ENCODE peak calls at places on chromosomes 2 and 18, in nine cellular contexts. D is heart left ventricle; J is CD8-positive, alpha-beta T cell; X is tibial artery; P is lung; N is psoas muscle; U is IMR-90; R is Peyer's patch; M is breast epithelium. F is an unnamed sample. For H3K36me3, the result is how much of the 10 kb centered on the place peaks cover.

GRCh38 chr2:99297990-99298389 is 3.0 kb downstream of the LYG1 start:
- DNase-seq in D (no peak), J (no peak), X (no peak), P (no peak), N (no peak), U (peak), R (no peak), M (no peak), F (no peak)

GRCh38 chr2:231643494-231643888 is 50.8 kb downstream of the TEX44 start:
- DNase-seq in D (no peak), J (no peak), X (no peak), P (no peak), N (no peak), U (no peak), R (no peak), M (no peak), F (no peak)

GRCh38 chr2:241272722-241273551 is 42.5 kb downstream of the HDLBP start:
- DNase-seq in D (peak), J (peak), X (peak), P (peak), N (peak), U (peak), R (peak), M (no peak), F (peak)

GRCh38 chr2:99754215-99754614 is 264.4 kb upstream of the REV1 start:
- DNase-seq in D (no peak), J (no peak), X (no peak), P (no peak), N (no peak), U (peak), R (no peak), M (no peak), F (no peak)

GRCh38 chr18:59783138-59783537 is 85.9 kb upstream of the CCBE1 start:
- DNase-seq in D (no peak), J (no peak), X (no peak), P (no peak), N (no peak), U (peak), R (no peak), M (no peak), F (peak)

GRCh38 chr2:138424436-138425140 is 77.0 kb upstream of the SPOPL start:
- DNase-seq in D (no peak), J (no peak), X (no peak), P (no peak), N (no peak), U (no peak), R (no peak), M (no peak), F (no peak)

GRCh38 chr2:76613330-76613729 is 902.6 kb upstream of the GCFC2 start:
- DNase-seq in D (no peak), J (no peak), X (no peak), P (no peak), N (no peak), U (no peak), R (no peak), M (no peak), F (no peak)

GRCh38 chr2:233399306-233400225 is 45.3 kb downstream of the DGKD start:
- DNase-seq in D (no peak), J (no peak), X (no peak), P (no peak), N (no peak), U (no peak), R (no peak), M (no peak), F (no peak)

GRCh38 chr2:11288431-11288830 is 56.0 kb downstream of the ROCK2 start:
- DNase-seq in D (no peak), J (no peak), X (no peak), P (no peak), N (no peak), U (no peak), R (no peak), M (no peak), F (no peak)

GRCh38 chr2:37911296-37911888 is 13.7 kb upstream of the RMDN2 start:
- DNase-seq in D (no peak), J (no peak), X (no peak), P (no peak), N (no peak), U (no peak), R (no peak), M (no peak), F (no peak)

GRCh38 chr2:71896385-71897144 is 251.1 kb downstream of the CYP26B1 start:
- DNase-seq in D (no peak), J (no peak), X (no peak), P (peak), N (no peak), U (no peak), R (no peak), M (no peak), F (no peak)

GRCh38 chr2:118224888-118225264 is 136.6 kb downstream of the INSIG2 start:
- DNase-seq in D (no peak), J (no peak), X (no peak), P (no peak), N (no peak), U (no peak), R (no peak), M (no peak), F (no peak)

GRCh38 chr2:83394134-83394965 is 1064.7 kb downstream of the SUCLG1 start:
- DNase-seq in D (no peak), J (no peak), X (no peak), P (no peak), N (no peak), U (no peak), R (no peak), M (no peak), F (no peak)

GRCh38 chr18:22399949-22400348 is 17.8 kb downstream of the CTAGE1 start:
- DNase-seq in D (peak), J (no peak), X (no peak), P (no peak), N (no peak), U (peak), R (no peak), M (no peak), F (no peak)

GRCh38 chr2:29110916-29111315 is 4.3 kb upstream of the CLIP4 start:
- DNase-seq in D (no peak), J (no peak), X (no peak), P (no peak), N (no peak), U (peak), R (no peak), M (no peak), F (no peak)

GRCh38 chr2:221501210-221501882 is 70.8 kb downstream of the EPHA4 start:
- DNase-seq in D (no peak), J (no peak), X (no peak), P (peak), N (no peak), U (peak), R (no peak), M (no peak), F (no peak)

GRCh38 chr2:28926837-28927236 is 32.4 kb downstream of the WDR43 start:
- DNase-seq in D (no peak), J (no peak), X (no peak), P (no peak), N (no peak), U (peak), R (no peak), M (no peak), F (no peak)

GRCh38 chr2:220891405-220891804 is 680.7 kb downstream of the EPHA4 start:
- DNase-seq in D (no peak), J (no peak), X (no peak), P (no peak), N (no peak), U (peak), R (no peak), M (no peak), F (no peak)

GRCh38 chr2:11393711-11394236 is 49.3 kb upstream of the ROCK2 start:
- DNase-seq in D (no peak), J (no peak), X (peak), P (no peak), N (no peak), U (peak), R (no peak), M (no peak), F (no peak)

GRCh38 chr2:112876257-112876970 is 34.6 kb upstream of the IL37 start:
- DNase-seq in D (no peak), J (no peak), X (no peak), P (no peak), N (no peak), U (no peak), R (no peak), M (no peak), F (no peak)

GRCh38 chr2:141496805-141497204 is 634.0 kb downstream of the LRP1B start:
- DNase-seq in D (no peak), J (no peak), X (no peak), P (no peak), N (no peak), U (peak), R (no peak), M (no peak), F (no peak)

GRCh38 chr18:74255022-74255658 is 36.6 kb downstream of the CYB5A start:
- DNase-seq in D (no peak), J (no peak), X (no peak), P (no peak), N (no peak), U (peak), R (no peak), M (peak), F (peak)

GRCh38 chr2:150030440-150030839 is 442.9 kb upstream of the MMADHC start:
- DNase-seq in D (no peak), J (no peak), X (no peak), P (no peak), N (no peak), U (no peak), R (no peak), M (no peak), F (no peak)

GRCh38 chr2:134501476-134502089 is 217.2 kb downstream of the TMEM163 start:
- DNase-seq in D (no peak), J (no peak), X (no peak), P (no peak), N (no peak), U (no peak), R (no peak), M (no peak), F (no peak)

GRCh38 chr2:86048383-86048701 is 57.3 kb downstream of the POLR1A start:
- DNase-seq in D (no peak), J (no peak), X (no peak), P (no peak), N (no peak), U (no peak), R (no peak), M (peak), F (no peak)

GRCh38 chr18:50862401-50862800 is 16.5 kb upstream of the ME2 start:
- DNase-seq in D (no peak), J (no peak), X (no peak), P (no peak), N (no peak), U (no peak), R (no peak), M (no peak), F (no peak)

GRCh38 chr2:187774551-187775071 is 220.4 kb upstream of the TFPI start:
- DNase-seq in D (no peak), J (no peak), X (no peak), P (no peak), N (no peak), U (peak), R (no peak), M (no peak), F (no peak)

GRCh38 chr2:224948005-224948404 is 94.3 kb downstream of the DOCK10 start:
- DNase-seq in D (no peak), J (no peak), X (no peak), P (no peak), N (no peak), U (no peak), R (no peak), M (no peak), F (no peak)

GRCh38 chr2:119178811-119179601 is 20.5 kb upstream of the C1QL2 start:
- DNase-seq in D (no peak), J (no peak), X (no peak), P (peak), N (no peak), U (no peak), R (no peak), M (no peak), F (no peak)

GRCh38 chr2:117603569-117603968 is 210.9 kb upstream of the DDX18 start:
- DNase-seq in D (no peak), J (no peak), X (no peak), P (no peak), N (no peak), U (no peak), R (no peak), M (no peak), F (no peak)

GRCh38 chr18:58257461-58257860 is 213.4 kb downstream of the NEDD4L start:
- DNase-seq in D (no peak), J (no peak), X (no peak), P (no peak), N (no peak), U (peak), R (no peak), M (no peak), F (no peak)

DNA sequence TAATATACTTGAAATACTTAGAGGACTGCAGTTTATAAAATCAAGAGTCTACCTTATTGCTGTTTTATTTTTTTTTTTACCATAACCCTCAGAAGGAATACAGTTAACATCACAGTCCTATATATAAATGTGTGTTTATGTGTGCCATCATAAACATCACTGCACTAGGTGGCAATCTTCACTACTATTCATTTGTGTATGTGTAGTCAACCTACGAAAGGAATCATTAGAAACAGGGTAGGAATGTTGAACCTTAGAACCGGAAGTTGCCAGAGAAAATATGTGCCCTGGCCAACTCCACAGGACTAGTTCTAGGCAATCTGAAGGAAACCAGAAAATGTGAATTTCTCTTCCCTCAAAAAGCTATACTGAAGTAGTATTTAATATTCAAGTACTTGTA is 3.4 kb downstream of the GEN1 start:
- DNase-seq in D (no peak), J (no peak), X (no peak), P (no peak), N (no peak), U (peak), R (no peak), M (no peak), F (no peak)
- H3K36me3 ChIP-seq in D (under half), J (under half), X (under half), P (under half), N (under half), U (under half), R (under half), M (under half), F (under half)

DNA sequence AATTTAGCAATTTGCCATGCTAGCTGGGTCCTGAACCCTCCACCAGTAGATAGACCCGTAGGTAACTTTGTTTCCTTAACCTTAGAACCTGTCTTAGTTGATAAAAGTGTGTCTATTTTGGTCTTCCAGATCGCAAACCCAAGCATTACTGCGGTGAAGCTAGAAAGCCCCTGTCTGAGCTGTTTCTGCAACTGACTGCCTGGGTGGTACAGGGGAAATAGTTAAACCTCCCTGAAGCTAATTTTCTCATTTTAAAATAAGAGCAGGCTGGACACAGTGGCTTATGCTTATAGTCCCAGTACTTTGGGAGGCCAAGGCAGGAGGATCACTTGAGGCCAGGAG is 101.7 kb upstream of the MSH2 start:
- DNase-seq in D (no peak), J (no peak), X (no peak), P (no peak), N (no peak), U (no peak), R (no peak), M (no peak), F (no peak)
- H3K4me3 ChIP-seq in D (no peak), J (no peak), X (no peak), P (no peak), N (no peak), U (no peak), R (no peak), M (no peak), F (no peak)

GRCh38 chr2:172813314-172813888 is 77.8 kb downstream of the RAPGEF4 start:
- DNase-seq in D (no peak), J (no peak), X (no peak), P (no peak), N (no peak), U (peak), R (no peak), M (no peak), F (no peak)
- TF ChIP-seq CTCF in D (peak), J (no peak), X (peak), P (peak), N (no peak), U (peak), R (no peak), M (no peak), F (no peak)

GRCh38 chr2:110157153-110157793 is 41.7 kb upstream of the MALL start:
- DNase-seq in D (no peak), J (no peak), X (no peak), P (peak), N (no peak), U (peak), R (no peak), M (no peak), F (no peak)

GRCh38 chr2:110153416-110153815 is 37.8 kb upstream of the MALL start:
- DNase-seq in D (no peak), J (no peak), X (no peak), P (no peak), N (no peak), U (peak), R (no peak), M (no peak), F (no peak)

GRCh38 chr2:110149330-110150220 is 34.0 kb upstream of the MALL start:
- DNase-seq in D (no peak), J (no peak), X (no peak), P (no peak), N (no peak), U (peak), R (no peak), M (no peak), F (no peak)

GRCh38 chr2:110152943-110153342 is 37.3 kb upstream of the MALL start:
- DNase-seq in D (no peak), J (no peak), X (no peak), P (no peak), N (no peak), U (no peak), R (no peak), M (no peak), F (no peak)
- H3K36me3 ChIP-seq in D (under half), J (under half), X (under half), P (under half), N (half or more), U (under half), R (under half), M (under half), F (under half)

GRCh38 chr2:66496680-66497420 is 61.9 kb downstream of the MEIS1 start:
- DNase-seq in D (no peak), J (no peak), X (no peak), P (no peak), N (no peak), U (no peak), R (no peak), M (no peak), F (no peak)

GRCh38 chr2:66498597-66498910 is 63.6 kb downstream of the MEIS1 start:
- DNase-seq in D (no peak), J (no peak), X (no peak), P (no peak), N (no peak), U (no peak), R (no peak), M (no peak), F (no peak)

GRCh38 chr2:66497706-66498596 is 63.0 kb downstream of the MEIS1 start:
- DNase-seq in D (no peak), J (no peak), X (no peak), P (no peak), N (no peak), U (no peak), R (no peak), M (no peak), F (no peak)

GRCh38 chr2:66494708-66495107 is 59.8 kb downstream of the MEIS1 start:
- DNase-seq in D (peak), J (no peak), X (peak), P (peak), N (peak), U (peak), R (no peak), M (peak), F (no peak)

DNA sequence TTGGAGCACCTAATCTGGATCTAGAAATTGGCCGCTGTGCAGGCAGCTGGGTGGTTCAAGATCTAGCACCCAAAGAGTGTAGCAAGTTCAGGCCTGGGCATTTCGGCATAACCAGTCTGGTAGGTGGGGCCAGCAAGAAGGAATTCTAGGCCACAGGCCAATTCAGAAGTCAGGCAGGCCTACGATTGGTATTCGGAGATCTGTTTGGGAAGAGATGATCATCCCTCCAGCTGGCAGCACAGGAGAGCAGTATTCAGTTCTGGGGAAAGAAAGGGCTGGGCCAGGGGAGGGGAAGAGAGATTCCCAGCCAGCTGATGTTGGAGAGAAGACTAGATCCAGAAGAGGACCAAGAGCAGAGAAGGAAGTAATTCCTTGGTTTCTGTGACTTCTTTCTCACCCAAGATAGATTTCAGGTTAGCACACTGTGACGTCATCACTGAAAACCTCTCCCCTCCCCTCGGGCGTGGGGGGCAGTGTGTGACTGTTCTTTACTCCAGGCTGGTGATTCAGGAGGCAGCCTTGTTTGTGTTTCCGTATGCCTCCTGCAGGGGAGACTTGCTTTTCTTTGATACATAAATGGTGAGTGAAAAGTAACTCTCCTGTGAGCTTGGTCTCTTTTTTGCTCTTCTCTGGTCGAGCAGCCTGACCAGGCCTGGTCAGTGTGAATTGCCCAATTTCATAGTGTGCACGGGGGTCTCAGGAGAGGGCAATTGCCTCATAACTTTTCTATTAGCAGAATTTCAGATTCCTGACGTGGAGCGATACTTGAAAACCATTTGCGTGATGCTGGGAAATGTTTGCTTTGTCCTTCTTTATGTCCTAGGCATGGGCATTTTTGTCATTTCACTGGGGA is 61.1 kb downstream of the MEIS1 start:
- DNase-seq in D (peak), J (no peak), X (peak), P (no peak), N (peak), U (peak), R (no peak), M (peak), F (no peak)
- H3K4me3 ChIP-seq in D (no peak), J (no peak), X (peak), P (no peak), N (no peak), U (no peak), R (no peak), M (no peak), F (no peak)

GRCh38 chr2:124804014-124804940 is 779.2 kb downstream of the CNTNAP5 start:
- DNase-seq in D (no peak), J (no peak), X (no peak), P (no peak), N (no peak), U (peak), R (peak), M (no peak), F (peak)
- TF ChIP-seq CTCF in D (peak), J (peak), X (no peak), P (no peak), N (peak), U (peak), R (peak), M (peak), F (peak)

DNA sequence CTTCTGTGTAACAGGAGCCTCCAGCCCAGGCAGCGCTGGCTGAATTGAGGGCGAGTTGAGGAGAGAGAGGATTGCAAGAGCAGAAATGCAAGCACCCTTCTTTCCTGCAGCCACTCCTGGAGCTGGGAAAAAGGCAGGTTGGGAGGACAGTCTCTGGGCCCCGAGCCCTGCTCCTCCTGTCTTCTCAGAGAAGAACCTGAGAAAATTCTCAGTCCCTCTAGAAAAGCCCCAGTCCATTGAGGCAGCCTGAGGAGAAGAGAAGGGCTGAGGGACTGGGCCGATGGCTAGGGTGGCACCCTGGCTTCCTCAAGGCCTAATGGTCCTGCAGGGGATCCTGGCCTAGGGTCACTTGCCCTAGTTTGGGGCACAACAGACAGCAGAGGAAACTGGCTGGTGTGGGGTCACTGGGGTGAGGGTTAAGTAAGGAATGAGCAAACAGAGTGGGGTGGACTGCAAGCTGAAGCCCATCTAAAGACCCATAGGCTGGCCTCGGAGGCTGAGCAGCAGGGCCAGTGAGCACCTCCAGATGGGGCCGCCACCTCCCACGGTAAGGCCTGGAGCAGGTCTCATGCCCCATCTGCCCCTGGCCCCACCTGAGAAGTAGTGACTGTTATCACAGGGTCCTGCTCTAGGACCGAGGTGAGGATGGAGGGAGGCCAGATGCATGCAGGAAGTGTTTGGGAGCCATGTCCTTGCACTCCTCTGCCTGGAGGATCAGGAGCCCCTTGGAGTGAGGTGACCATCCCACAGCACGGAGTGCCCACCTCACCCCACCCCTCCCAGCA is 12.4 kb downstream of the CIB4 start:
- DNase-seq in D (no peak), J (no peak), X (peak), P (no peak), N (no peak), U (no peak), R (peak), M (no peak), F (no peak)
- H3K36me3 ChIP-seq in D (under half), J (under half), X (under half), P (under half), N (under half), U (under half), R (under half), M (under half), F (under half)

F was measured in mucosa of descending colon.